ENCODE peak calls at places on chromosomes 11 and 22, in five cellular contexts. N, A, Z, G and M are unnamed samples.

GRCh38 chr22:29308791-29309262 is 2.4 kb downstream of the GAS2L1 start:
- DNase-seq in N (no peak), A (no peak), Z (no peak), G (no peak), M (peak)

GRCh38 chr11:77204792-77205466 is 76.9 kb downstream of the MYO7A start:
- DNase-seq in N (no peak), A (no peak), Z (no peak), G (peak), M (no peak)

GRCh38 chr11:12174145-12175143 is 64.1 kb downstream of the MICAL2 start:
- DNase-seq in N (no peak), A (peak), Z (no peak), G (no peak), M (peak)

GRCh38 chr11:44634401-44635281 is 69.2 kb downstream of the CD82 start:
- DNase-seq in N (no peak), A (peak), Z (peak), G (peak), M (peak)

GRCh38 chr22:32574397-32574796 is 99.8 kb downstream of the FBXO7 start:
- DNase-seq in N (no peak), A (no peak), Z (no peak), G (no peak), M (no peak)

GRCh38 chr11:96112192-96113099 is 188.5 kb upstream of the MTMR2 start:
- DNase-seq in N (no peak), A (no peak), Z (no peak), G (no peak), M (no peak)

GRCh38 chr11:104609297-104609696 is 289.0 kb downstream of the CASP12 start:
- DNase-seq in N (peak), A (peak), Z (peak), G (no peak), M (peak)

GRCh38 chr22:30245181-30245984 is 1.2 kb downstream of the LIF start:
- DNase-seq in N (no peak), A (no peak), Z (no peak), G (no peak), M (no peak)

GRCh38 chr22:20015187-20015625 is 1.4 kb downstream of the ARVCF start:
- DNase-seq in N (no peak), A (no peak), Z (no peak), G (no peak), M (no peak)

GRCh38 chr22:24002272-24002671 is 3.0 kb downstream of the GSTT4 start:
- DNase-seq in N (no peak), A (no peak), Z (no peak), G (no peak), M (no peak)